ENCODE peak calls at places on chromosome 19, in nine cellular contexts. One of them, this sample, is unnamed.

GRCh38 chr19:55391191-55391670 is 5.5 kb downstream of the RPL28 start:
- DNase-seq in tibial nerve: no peak
- DNase-seq in naive thymus-derived CD4-positive, alpha-beta T cell: no peak
- DNase-seq in neural progenitor cell: no peak
- DNase-seq in Karpas-422: peak; percentile 59
- DNase-seq in aorta: no peak
- DNase-seq in uterus: no peak
- DNase-seq in mammary epithelial cell: no peak
- DNase-seq in adipocyte: no peak
- DNase-seq in this sample: no peak

GRCh38 chr19:29923653-29924052 is 18.4 kb upstream of the URI1 start:
- DNase-seq in tibial nerve: no peak
- DNase-seq in naive thymus-derived CD4-positive, alpha-beta T cell: no peak
- DNase-seq in neural progenitor cell: no peak
- DNase-seq in Karpas-422: peak; percentile 62
- DNase-seq in aorta: no peak
- DNase-seq in uterus: no peak
- DNase-seq in mammary epithelial cell: no peak
- DNase-seq in adipocyte: no peak
- DNase-seq in this sample: no peak

GRCh38 chr19:2477732-2478191 is 1.8 kb downstream of the GADD45B start:
- DNase-seq in tibial nerve: no peak
- DNase-seq in naive thymus-derived CD4-positive, alpha-beta T cell: no peak
- DNase-seq in neural progenitor cell: no peak
- DNase-seq in Karpas-422: peak; percentile 67
- DNase-seq in aorta: peak; percentile 79
- DNase-seq in uterus: peak; percentile 36
- DNase-seq in mammary epithelial cell: no peak
- DNase-seq in adipocyte: peak; percentile 67
- DNase-seq in this sample: peak; percentile 32

GRCh38 chr19:46081928-46082727 is 41.3 kb upstream of the IGFL4 start:
- DNase-seq in tibial nerve: no peak
- DNase-seq in naive thymus-derived CD4-positive, alpha-beta T cell: no peak
- DNase-seq in neural progenitor cell: peak; percentile 65
- DNase-seq in Karpas-422: peak; percentile 71
- DNase-seq in aorta: no peak
- DNase-seq in uterus: no peak
- DNase-seq in mammary epithelial cell: peak; percentile 61
- DNase-seq in adipocyte: peak; percentile 67
- DNase-seq in this sample: peak; percentile 14

GRCh38 chr19:45985321-45985720 is 9.9 kb upstream of the CCDC61 start:
- DNase-seq in tibial nerve: no peak
- DNase-seq in naive thymus-derived CD4-positive, alpha-beta T cell: no peak
- DNase-seq in neural progenitor cell: no peak
- DNase-seq in Karpas-422: no peak
- DNase-seq in aorta: no peak
- DNase-seq in uterus: no peak
- DNase-seq in mammary epithelial cell: no peak
- DNase-seq in adipocyte: no peak
- DNase-seq in this sample: no peak

GRCh38 chr19:39132344-39132969 is 6.9 kb downstream of the PAK4 start:
- DNase-seq in tibial nerve: no peak
- DNase-seq in naive thymus-derived CD4-positive, alpha-beta T cell: no peak
- DNase-seq in neural progenitor cell: no peak
- DNase-seq in Karpas-422: no peak
- DNase-seq in aorta: no peak
- DNase-seq in uterus: no peak
- DNase-seq in mammary epithelial cell: no peak
- DNase-seq in adipocyte: no peak
- DNase-seq in this sample: no peak

GRCh38 chr19:39858541-39858940 is 12.4 kb upstream of the FBL start:
- DNase-seq in tibial nerve: no peak
- DNase-seq in naive thymus-derived CD4-positive, alpha-beta T cell: peak; percentile 87
- DNase-seq in neural progenitor cell: peak; percentile 75
- DNase-seq in Karpas-422: no peak
- DNase-seq in aorta: no peak
- DNase-seq in uterus: no peak
- DNase-seq in mammary epithelial cell: no peak
- DNase-seq in adipocyte: no peak
- DNase-seq in this sample: no peak

GRCh38 chr19:31616031-31616430 is 266.8 kb upstream of the TSHZ3 start:
- DNase-seq in tibial nerve: no peak
- DNase-seq in naive thymus-derived CD4-positive, alpha-beta T cell: no peak
- DNase-seq in neural progenitor cell: no peak
- DNase-seq in Karpas-422: no peak
- DNase-seq in aorta: no peak
- DNase-seq in uterus: no peak
- DNase-seq in mammary epithelial cell: peak; percentile 70
- DNase-seq in adipocyte: no peak
- DNase-seq in this sample: no peak

GRCh38 chr19:38889803-38890202 is 9.6 kb downstream of the SIRT2 start:
- DNase-seq in tibial nerve: no peak
- DNase-seq in naive thymus-derived CD4-positive, alpha-beta T cell: no peak
- DNase-seq in neural progenitor cell: no peak
- DNase-seq in Karpas-422: no peak
- DNase-seq in aorta: no peak
- DNase-seq in uterus: no peak
- DNase-seq in mammary epithelial cell: no peak
- DNase-seq in adipocyte: no peak
- DNase-seq in this sample: no peak

GRCh38 chr19:30029721-30030510 is 87.9 kb downstream of the URI1 start:
- DNase-seq in tibial nerve: no peak
- DNase-seq in naive thymus-derived CD4-positive, alpha-beta T cell: no peak
- DNase-seq in neural progenitor cell: no peak
- DNase-seq in Karpas-422: no peak
- DNase-seq in aorta: no peak
- DNase-seq in uterus: no peak
- DNase-seq in mammary epithelial cell: peak; percentile 88
- DNase-seq in adipocyte: peak; percentile 76
- DNase-seq in this sample: peak; percentile 23

GRCh38 chr19:56958428-56958827 is 117.9 kb upstream of the PEG3 start:
- DNase-seq in tibial nerve: no peak
- DNase-seq in naive thymus-derived CD4-positive, alpha-beta T cell: no peak
- DNase-seq in neural progenitor cell: no peak
- DNase-seq in Karpas-422: no peak
- DNase-seq in aorta: no peak
- DNase-seq in uterus: no peak
- DNase-seq in mammary epithelial cell: no peak
- DNase-seq in adipocyte: no peak
- DNase-seq in this sample: no peak

GRCh38 chr19:51258165-51258564 is 7.3 kb downstream of the SIGLECL1 start:
- DNase-seq in tibial nerve: no peak
- DNase-seq in naive thymus-derived CD4-positive, alpha-beta T cell: no peak
- DNase-seq in neural progenitor cell: no peak
- DNase-seq in Karpas-422: peak; percentile 64
- DNase-seq in aorta: no peak
- DNase-seq in uterus: no peak
- DNase-seq in mammary epithelial cell: no peak
- DNase-seq in adipocyte: no peak
- DNase-seq in this sample: no peak

GRCh38 chr19:35226748-35227147 is 1.8 kb downstream of the FAM187B start:
- DNase-seq in tibial nerve: no peak
- DNase-seq in naive thymus-derived CD4-positive, alpha-beta T cell: no peak
- DNase-seq in neural progenitor cell: no peak
- DNase-seq in Karpas-422: no peak
- DNase-seq in aorta: no peak
- DNase-seq in uterus: no peak
- DNase-seq in mammary epithelial cell: no peak
- DNase-seq in adipocyte: no peak
- DNase-seq in this sample: no peak

GRCh38 chr19:38838208-38838985 is 6.8 kb upstream of the ECH1 start:
- DNase-seq in tibial nerve: no peak
- DNase-seq in naive thymus-derived CD4-positive, alpha-beta T cell: no peak
- DNase-seq in neural progenitor cell: no peak
- DNase-seq in Karpas-422: peak; percentile 42
- DNase-seq in aorta: no peak
- DNase-seq in uterus: no peak
- DNase-seq in mammary epithelial cell: peak; percentile 98
- DNase-seq in adipocyte: no peak
- DNase-seq in this sample: no peak

GRCh38 chr19:9251236-9251635 is 506 bp downstream of the OR7E24 start:
- DNase-seq in tibial nerve: no peak
- DNase-seq in naive thymus-derived CD4-positive, alpha-beta T cell: no peak
- DNase-seq in neural progenitor cell: no peak
- DNase-seq in Karpas-422: no peak
- DNase-seq in aorta: no peak
- DNase-seq in uterus: no peak
- DNase-seq in mammary epithelial cell: no peak
- DNase-seq in adipocyte: no peak
- DNase-seq in this sample: no peak

GRCh38 chr19:4066682-4067395 is at the start of gene ZBTB7A:
- DNase-seq in tibial nerve: peak; percentile 74
- DNase-seq in naive thymus-derived CD4-positive, alpha-beta T cell: peak; percentile 83
- DNase-seq in neural progenitor cell: peak; percentile 75
- DNase-seq in Karpas-422: peak; percentile 89
- DNase-seq in aorta: peak; percentile 93
- DNase-seq in uterus: peak; percentile 75
- DNase-seq in mammary epithelial cell: peak; percentile 68
- DNase-seq in adipocyte: peak; percentile 86
- DNase-seq in this sample: peak; percentile 66

GRCh38 chr19:11164879-11165406 is 9.4 kb upstream of the SPC24 start:
- DNase-seq in tibial nerve: peak; percentile 75
- DNase-seq in naive thymus-derived CD4-positive, alpha-beta T cell: no peak
- DNase-seq in neural progenitor cell: no peak
- DNase-seq in Karpas-422: no peak
- DNase-seq in aorta: peak; percentile 92
- DNase-seq in uterus: peak; percentile 92
- DNase-seq in mammary epithelial cell: no peak
- DNase-seq in adipocyte: peak; percentile 71
- DNase-seq in this sample: peak; percentile 97

GRCh38 chr19:11155373-11156120 is at the start of gene SPC24:
- DNase-seq in tibial nerve: peak; percentile 79
- DNase-seq in naive thymus-derived CD4-positive, alpha-beta T cell: peak; percentile 83
- DNase-seq in neural progenitor cell: peak; percentile 99
- DNase-seq in Karpas-422: peak; percentile 99
- DNase-seq in aorta: peak; percentile 96
- DNase-seq in uterus: peak; percentile 94
- DNase-seq in mammary epithelial cell: peak; percentile 97
- DNase-seq in adipocyte: peak; percentile 99
- DNase-seq in this sample: peak; percentile 99

GRCh38 chr19:11159598-11160001 is 4.0 kb upstream of the SPC24 start:
- DNase-seq in tibial nerve: no peak
- DNase-seq in naive thymus-derived CD4-positive, alpha-beta T cell: no peak
- DNase-seq in neural progenitor cell: no peak
- DNase-seq in Karpas-422: no peak
- DNase-seq in aorta: no peak
- DNase-seq in uterus: peak; percentile 76
- DNase-seq in mammary epithelial cell: no peak
- DNase-seq in adipocyte: peak; percentile 32
- DNase-seq in this sample: no peak

GRCh38 chr19:11164278-11164677 is 8.7 kb upstream of the SPC24 start:
- DNase-seq in tibial nerve: no peak
- DNase-seq in naive thymus-derived CD4-positive, alpha-beta T cell: no peak
- DNase-seq in neural progenitor cell: no peak
- DNase-seq in Karpas-422: no peak
- DNase-seq in aorta: no peak
- DNase-seq in uterus: no peak
- DNase-seq in mammary epithelial cell: no peak
- DNase-seq in adipocyte: no peak
- DNase-seq in this sample: no peak

GRCh38 chr19:11160119-11160768 is 4.7 kb upstream of the SPC24 start:
- DNase-seq in tibial nerve: no peak
- DNase-seq in naive thymus-derived CD4-positive, alpha-beta T cell: no peak
- DNase-seq in neural progenitor cell: no peak
- DNase-seq in Karpas-422: no peak
- DNase-seq in aorta: no peak
- DNase-seq in uterus: no peak
- DNase-seq in mammary epithelial cell: no peak
- DNase-seq in adipocyte: no peak
- DNase-seq in this sample: no peak
- H3K4me3 ChIP-seq in tibial nerve: no peak overlapping the region
- H3K4me3 ChIP-seq in naive thymus-derived CD4-positive, alpha-beta T cell: no peak overlapping the region
- H3K4me3 ChIP-seq in neural progenitor cell: no peak overlapping the region
- H3K4me3 ChIP-seq in Karpas-422: no peak overlapping the region
- H3K4me3 ChIP-seq in aorta: no peak overlapping the region
- H3K4me3 ChIP-seq in uterus: no peak overlapping the region
- H3K4me3 ChIP-seq in mammary epithelial cell: no peak overlapping the region
- H3K4me3 ChIP-seq in adipocyte: peak overlapping the region; percentile 34
- H3K4me3 ChIP-seq in this sample: no peak overlapping the region

GRCh38 chr19:16193466-16193865 is 4.2 kb upstream of the AP1M1 start:
- DNase-seq in tibial nerve: no peak
- DNase-seq in naive thymus-derived CD4-positive, alpha-beta T cell: no peak
- DNase-seq in neural progenitor cell: no peak
- DNase-seq in Karpas-422: peak; percentile 61
- DNase-seq in aorta: no peak
- DNase-seq in uterus: no peak
- DNase-seq in mammary epithelial cell: no peak
- DNase-seq in adipocyte: no peak
- DNase-seq in this sample: peak; percentile 49
- H3K36me3 ChIP-seq in tibial nerve: peaks cover 27% of the 10 kb centered on the region
- H3K36me3 ChIP-seq in naive thymus-derived CD4-positive, alpha-beta T cell: peaks cover 10% of the 10 kb centered on the region
- H3K36me3 ChIP-seq in neural progenitor cell: no peaks in the 10 kb centered on the region
- H3K36me3 ChIP-seq in Karpas-422: peaks cover 5% of the 10 kb centered on the region
- H3K36me3 ChIP-seq in aorta: peaks cover 1% of the 10 kb centered on the region
- H3K36me3 ChIP-seq in uterus: no peaks in the 10 kb centered on the region
- H3K36me3 ChIP-seq in mammary epithelial cell: peaks cover 17% of the 10 kb centered on the region
- H3K36me3 ChIP-seq in adipocyte: peaks cover 42% of the 10 kb centered on the region
- H3K36me3 ChIP-seq in this sample: peaks cover 40% of the 10 kb centered on the region

GRCh38 chr19:41584260-41584810 is 8.4 kb downstream of the CEACAM21 start:
- DNase-seq in tibial nerve: no peak
- DNase-seq in naive thymus-derived CD4-positive, alpha-beta T cell: no peak
- DNase-seq in neural progenitor cell: no peak
- DNase-seq in Karpas-422: no peak
- DNase-seq in aorta: no peak
- DNase-seq in uterus: no peak
- DNase-seq in mammary epithelial cell: no peak
- DNase-seq in adipocyte: no peak
- DNase-seq in this sample: no peak
- H3K27me3 ChIP-seq in tibial nerve: no peaks in the 10 kb centered on the region
- H3K27me3 ChIP-seq in naive thymus-derived CD4-positive, alpha-beta T cell: no peaks in the 10 kb centered on the region
- H3K27me3 ChIP-seq in neural progenitor cell: no peaks in the 10 kb centered on the region
- H3K27me3 ChIP-seq in Karpas-422: no peaks in the 10 kb centered on the region
- H3K27me3 ChIP-seq in aorta: no peaks in the 10 kb centered on the region
- H3K27me3 ChIP-seq in uterus: no peaks in the 10 kb centered on the region
- H3K27me3 ChIP-seq in mammary epithelial cell: no peaks in the 10 kb centered on the region
- H3K27me3 ChIP-seq in adipocyte: peaks cover 7% of the 10 kb centered on the region
- H3K27me3 ChIP-seq in this sample: no peaks in the 10 kb centered on the region

DNA sequence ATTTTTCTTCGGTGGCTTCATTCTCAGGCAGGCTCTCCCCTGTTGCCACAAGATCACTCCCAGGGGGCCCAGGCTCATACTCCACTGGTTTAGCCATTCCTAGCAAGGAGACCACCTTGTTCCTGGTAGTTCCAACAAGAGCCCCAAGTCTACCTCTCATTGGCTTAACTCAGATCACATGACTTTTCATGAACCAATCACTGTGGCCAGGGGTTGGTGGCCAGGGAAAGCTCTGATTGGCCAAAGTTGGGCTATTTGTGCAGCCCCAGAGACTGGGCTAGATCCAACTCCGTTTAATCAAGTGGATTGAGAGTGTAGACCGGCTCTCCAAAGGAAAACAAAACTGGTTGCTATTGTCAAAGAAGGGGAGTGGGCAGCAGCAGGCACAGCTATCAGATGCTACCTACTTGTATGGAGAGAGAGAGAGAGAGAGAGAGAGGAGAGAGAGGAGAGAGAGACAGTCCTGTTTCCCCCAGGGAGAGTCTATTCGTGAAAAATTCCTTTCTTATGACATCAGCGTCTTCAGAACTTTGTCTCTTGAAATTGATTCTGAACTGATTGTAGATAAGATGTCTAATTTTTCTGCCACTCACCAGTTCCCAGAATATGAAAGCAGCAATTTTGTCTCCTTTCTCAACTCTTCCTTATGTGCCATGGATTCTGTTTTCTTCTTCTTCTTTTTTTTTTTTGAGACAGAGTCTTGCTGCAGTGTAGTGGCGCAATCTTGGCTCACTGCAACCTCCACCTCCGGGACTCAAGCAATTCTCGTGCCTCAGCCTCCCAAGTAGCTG is 5.9 kb downstream of the CEACAM19 start:
- DNase-seq in tibial nerve: no peak
- DNase-seq in naive thymus-derived CD4-positive, alpha-beta T cell: no peak
- DNase-seq in neural progenitor cell: peak; percentile 21
- DNase-seq in Karpas-422: peak; percentile 61
- DNase-seq in aorta: no peak
- DNase-seq in uterus: no peak
- DNase-seq in mammary epithelial cell: peak; percentile 55
- DNase-seq in adipocyte: peak; percentile 75
- DNase-seq in this sample: peak; percentile 39
- H3K4me3 ChIP-seq in tibial nerve: no peak overlapping the region
- H3K4me3 ChIP-seq in naive thymus-derived CD4-positive, alpha-beta T cell: no peak overlapping the region
- H3K4me3 ChIP-seq in neural progenitor cell: no peak overlapping the region
- H3K4me3 ChIP-seq in Karpas-422: no peak overlapping the region
- H3K4me3 ChIP-seq in aorta: no peak overlapping the region
- H3K4me3 ChIP-seq in uterus: no peak overlapping the region
- H3K4me3 ChIP-seq in mammary epithelial cell: no peak overlapping the region
- H3K4me3 ChIP-seq in adipocyte: no peak overlapping the region
- H3K4me3 ChIP-seq in this sample: no peak overlapping the region

This sample was measured in MG63.